ENCODE peak calls at places on chromosomes 12 and 14, in ten cellular contexts. N is lower lobe of right lung, D is NCI-H69, I is body of pancreas, L is mucosa of gallbladder, J is NCI-H1417, Y is sciatic nerve, B is GM23338, S is LoVo, H is HEK293T. C is an unnamed sample.

GRCh38 chr14:97039717-97040363 is 242.7 kb downstream of the VRK1 start:
- DNase-seq in N (no peak), D (no peak), I (no peak), L (no peak), J (no peak), Y (no peak), B (no peak), S (no peak), H (no peak), C (no peak)

GRCh38 chr14:65846469-65846868 is 433.9 kb downstream of the FUT8 start:
- DNase-seq in N (no peak), D (peak), I (no peak), L (no peak), J (peak), Y (no peak), B (peak), S (no peak), H (no peak), C (peak)

GRCh38 chr12:101823891-101824290 is 6.9 kb downstream of the GNPTAB start:
- DNase-seq in N (no peak), D (peak), I (no peak), L (peak), J (peak), Y (no peak), B (peak), S (peak), H (peak), C (peak)

GRCh38 chr12:50192241-50192640 is 25.1 kb upstream of the CERS5 start:
- DNase-seq in N (no peak), D (no peak), I (no peak), L (no peak), J (no peak), Y (no peak), B (no peak), S (no peak), H (no peak), C (no peak)

GRCh38 chr14:50023671-50024490 is 92.5 kb downstream of the VCPKMT start:
- DNase-seq in N (no peak), D (no peak), I (no peak), L (no peak), J (no peak), Y (no peak), B (no peak), S (no peak), H (no peak), C (no peak)

GRCh38 chr14:90483551-90483950 is 86.7 kb downstream of the CALM1 start:
- DNase-seq in N (no peak), D (peak), I (peak), L (peak), J (peak), Y (no peak), B (peak), S (no peak), H (no peak), C (no peak)

GRCh38 chr12:108449478-108449877 is 65.6 kb upstream of the FICD start:
- DNase-seq in N (no peak), D (peak), I (no peak), L (no peak), J (peak), Y (no peak), B (no peak), S (no peak), H (no peak), C (no peak)

GRCh38 chr12:116920939-116921338 is 10.2 kb downstream of the FBXW8 start:
- DNase-seq in N (no peak), D (no peak), I (no peak), L (no peak), J (no peak), Y (no peak), B (no peak), S (no peak), H (no peak), C (no peak)

GRCh38 chr12:57723630-57723962 is 14.9 kb downstream of the AGAP2 start:
- DNase-seq in N (no peak), D (no peak), I (no peak), L (no peak), J (no peak), Y (no peak), B (no peak), S (no peak), H (no peak), C (no peak)

GRCh38 chr14:81594012-81594411 is 60.4 kb upstream of the SEL1L start:
- DNase-seq in N (no peak), D (peak), I (peak), L (no peak), J (no peak), Y (peak), B (no peak), S (no peak), H (no peak), C (peak)

GRCh38 chr14:102775855-102776760 is 1.1 kb upstream of the TRAF3 start:
- DNase-seq in N (no peak), D (peak), I (no peak), L (no peak), J (no peak), Y (no peak), B (peak), S (no peak), H (no peak), C (peak)

GRCh38 chr14:93040443-93040842 is 75.3 kb downstream of the ITPK1 start:
- DNase-seq in N (no peak), D (peak), I (no peak), L (no peak), J (no peak), Y (no peak), B (no peak), S (no peak), H (no peak), C (no peak)

GRCh38 chr12:89706551-89707348 is 1.9 kb downstream of the ATP2B1 start:
- DNase-seq in N (peak), D (peak), I (no peak), L (no peak), J (no peak), Y (no peak), B (peak), S (peak), H (peak), C (peak)

GRCh38 chr12:72276212-72276865 is 4.2 kb downstream of the TRHDE start:
- DNase-seq in N (no peak), D (peak), I (no peak), L (no peak), J (no peak), Y (no peak), B (no peak), S (no peak), H (no peak), C (no peak)

GRCh38 chr14:54362759-54363437 is 33.9 kb upstream of the CDKN3 start:
- DNase-seq in N (no peak), D (peak), I (no peak), L (no peak), J (no peak), Y (no peak), B (no peak), S (no peak), H (no peak), C (no peak)

GRCh38 chr14:23664207-23664885 is 28.2 kb downstream of the DHRS2 start:
- DNase-seq in N (no peak), D (no peak), I (no peak), L (no peak), J (no peak), Y (no peak), B (no peak), S (no peak), H (no peak), C (no peak)